ENCODE peak calls at places on chromosomes 12 and 14, in six cellular contexts. L, J, S, Y, M and N are unnamed samples.

GRCh38 chr14:75720828-75721227 is 59.8 kb downstream of the TTLL5 start:
- DNase-seq in J (peak; percentile 91), L (no peak), M (no peak), Y (no peak), S (peak; percentile 84), N (peak; percentile 90)

GRCh38 chr14:45177081-45177480 is 41.4 kb downstream of the FANCM start:
- DNase-seq in L (no peak), J (peak; percentile 95), M (no peak), S (no peak), Y (no peak), N (no peak)

GRCh38 chr12:64385468-64385867 is 5.1 kb downstream of the C12orf56 start:
- DNase-seq in J (no peak), L (no peak), M (no peak), S (no peak), Y (no peak), N (no peak)

GRCh38 chr12:168763-169525 is 45.0 kb downstream of the SLC6A12 start:
- DNase-seq in L (no peak), Y (no peak), J (peak; percentile 47), M (peak; percentile 82), S (no peak), N (no peak)

GRCh38 chr12:69900720-69901131 is 75.7 kb downstream of the MYRFL start:
- DNase-seq in J (peak; percentile 81), M (peak; percentile 93), L (peak; percentile 81), S (peak; percentile 84), Y (peak; percentile 70), N (peak; percentile 55)

GRCh38 chr12:29157486-29157946 is 8.4 kb downstream of the FAR2 start:
- DNase-seq in L (no peak), S (no peak), Y (no peak), M (no peak), J (peak; percentile 43), N (no peak)

GRCh38 chr12:80946591-80946990 is 8.9 kb upstream of the LIN7A start:
- DNase-seq in L (no peak), Y (no peak), S (no peak), M (no peak), J (peak; percentile 26), N (no peak)

GRCh38 chr14:88420187-88420586 is 34.7 kb downstream of the SPATA7 start:
- DNase-seq in J (no peak), Y (no peak), S (no peak), M (no peak), L (no peak), N (no peak)

GRCh38 chr14:64708148-64709004 is 4.2 kb downstream of the PLEKHG3 start:
- DNase-seq in J (peak; percentile 29), L (no peak), Y (no peak), M (peak; percentile 97), S (peak; percentile 75), N (peak; percentile 77)

GRCh38 chr12:42590324-42590934 is 883 bp upstream of the PRICKLE1 start:
- DNase-seq in J (peak; percentile 37), S (peak; percentile 50), Y (peak; percentile 50), M (peak; percentile 79), L (no peak), N (peak; percentile 61)

GRCh38 chr14:79596531-79596930 is 614.8 kb downstream of the DIO2 start:
- DNase-seq in Y (no peak), S (no peak), J (peak; percentile 83), L (no peak), M (no peak), N (no peak)

GRCh38 chr12:69897744-69898143 is 72.7 kb downstream of the MYRFL start:
- DNase-seq in L (no peak), M (peak; percentile 81), Y (no peak), J (peak; percentile 83), S (peak; percentile 20), N (peak; percentile 67)

GRCh38 chr14:23129759-23130316 is 10.8 kb upstream of the CEBPE start:
- DNase-seq in L (no peak), J (no peak), Y (no peak), M (no peak), S (no peak), N (no peak)

GRCh38 chr12:86666311-86666710 is 410.1 kb upstream of the MGAT4C start:
- DNase-seq in M (no peak), J (peak; percentile 3), Y (no peak), L (no peak), S (no peak), N (no peak)

GRCh38 chr12:5047094-5047493 is 3.4 kb downstream of the KCNA5 start:
- DNase-seq in S (no peak), J (no peak), L (no peak), M (peak; percentile 76), Y (peak; percentile 40), N (peak; percentile 90)

GRCh38 chr12:103768467-103769123 is 72.4 kb downstream of the NT5DC3 start:
- DNase-seq in M (peak; percentile 70), L (no peak), J (no peak), S (no peak), Y (peak; percentile 33), N (no peak)

GRCh38 chr12:110794623-110795280 is 52.0 kb upstream of the CCDC63 start:
- DNase-seq in L (peak; percentile 44), M (no peak), S (peak; percentile 20), Y (no peak), J (peak; percentile 59), N (peak; percentile 70)

GRCh38 chr12:113136128-113136989 is 798 bp upstream of the RASAL1 start:
- DNase-seq in L (peak; percentile 51), Y (no peak), J (peak; percentile 30), S (peak; percentile 43), M (peak; percentile 88), N (no peak)

GRCh38 chr12:89994901-89995300 is 286.3 kb upstream of the ATP2B1 start:
- DNase-seq in J (no peak), L (no peak), Y (no peak), M (no peak), S (no peak), N (no peak)

GRCh38 chr14:99592394-99592793 is 11.6 kb downstream of the CCDC85C start:
- DNase-seq in J (no peak), M (no peak), S (no peak), Y (no peak), L (no peak), N (peak; percentile 12)
- H3K27ac ChIP-seq in J (no peak overlapping the region), M (no peak overlapping the region), S (peak overlapping the region; percentile 36), Y (no peak overlapping the region), L (no peak overlapping the region), N (peak overlapping the region; percentile 37)

GRCh38 chr14:20194101-20194500 is 3.4 kb downstream of the OR11G2 start:
- DNase-seq in M (no peak), S (no peak), J (no peak), L (no peak), Y (no peak), N (no peak)

GRCh38 chr14:20191396-20191795 is 700 bp downstream of the OR11G2 start:
- DNase-seq in L (no peak), J (no peak), M (no peak), Y (no peak), S (no peak), N (no peak)

GRCh38 chr14:20195911-20196310 is 5.2 kb downstream of the OR11G2 start:
- DNase-seq in Y (no peak), J (no peak), M (no peak), S (no peak), L (peak; percentile 39), N (no peak)

DNA sequence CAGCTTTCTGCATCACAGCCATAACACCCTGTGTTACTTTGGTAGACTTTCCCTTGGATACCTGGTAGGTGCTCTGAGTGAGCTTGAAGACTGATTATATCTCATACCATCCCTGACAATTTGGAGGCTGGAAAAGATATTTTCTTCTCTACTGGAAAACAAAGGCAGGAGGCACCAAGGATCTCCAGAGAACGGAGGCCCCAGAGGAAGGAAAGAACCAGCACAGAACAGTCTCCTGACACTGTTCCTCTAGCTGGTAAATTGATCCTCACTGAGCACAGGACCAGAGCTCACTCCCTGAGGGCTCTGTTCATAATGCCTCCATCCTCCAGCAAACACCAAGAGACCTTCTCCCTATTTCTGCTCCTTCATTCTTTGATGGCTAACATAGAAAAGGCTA is at the start of gene OR11G2:
- DNase-seq in M (no peak), S (no peak), Y (no peak), L (no peak), J (no peak), N (no peak)
- H3K9me3 ChIP-seq in M (peaks cover 90% of the 10 kb centered on the region), S (no peaks in the 10 kb centered on the region), Y (no peaks in the 10 kb centered on the region), L (no peaks in the 10 kb centered on the region), J (peaks cover 2% of the 10 kb centered on the region), N (no peaks in the 10 kb centered on the region)

GRCh38 chr14:24171422-24172260 is at the start of gene REC8:
- DNase-seq in M (peak; percentile 100), Y (peak; percentile 99), J (peak; percentile 98), L (no peak), S (peak; percentile 65), N (peak; percentile 92)

GRCh38 chr14:24172871-24173281 is 996 bp downstream of the REC8 start:
- DNase-seq in J (no peak), M (no peak), L (no peak), Y (no peak), S (no peak), N (peak; percentile 16)

GRCh38 chr14:24167527-24168114 is 4.3 kb upstream of the REC8 start:
- DNase-seq in Y (no peak), M (no peak), J (no peak), S (no peak), L (no peak), N (no peak)

GRCh38 chr14:24176599-24176998 is 4.7 kb downstream of the REC8 start:
- DNase-seq in M (no peak), J (no peak), S (no peak), L (no peak), Y (no peak), N (no peak)

GRCh38 chr14:24172261-24172860 is 481 bp downstream of the REC8 start:
- DNase-seq in J (no peak), L (no peak), Y (peak; percentile 49), S (no peak), M (peak; percentile 66), N (no peak)
- H3K4me3 ChIP-seq in J (peak overlapping the region; percentile 21), L (no peak overlapping the region), Y (peak overlapping the region; percentile 75), S (no peak overlapping the region), M (peak overlapping the region; percentile 85), N (no peak overlapping the region)

GRCh38 chr14:85531594-85532391 is 1.8 kb downstream of the FLRT2 start:
- DNase-seq in J (peak; percentile 90), M (peak; percentile 72), Y (peak; percentile 70), S (peak; percentile 72), L (no peak), N (peak; percentile 79)

GRCh38 chr14:85531141-85531593 is 1.2 kb downstream of the FLRT2 start:
- DNase-seq in J (peak; percentile 89), S (peak; percentile 72), L (no peak), Y (peak; percentile 62), M (peak; percentile 90), N (peak; percentile 74)

GRCh38 chr14:85532981-85533820 is 3.3 kb downstream of the FLRT2 start:
- DNase-seq in Y (peak; percentile 66), M (peak; percentile 94), L (no peak), J (peak; percentile 94), S (peak; percentile 71), N (peak; percentile 79)

GRCh38 chr14:85533821-85534271 is 3.9 kb downstream of the FLRT2 start:
- DNase-seq in S (peak; percentile 26), J (peak; percentile 36), L (no peak), Y (peak; percentile 30), M (peak; percentile 83), N (peak; percentile 64)

DNA sequence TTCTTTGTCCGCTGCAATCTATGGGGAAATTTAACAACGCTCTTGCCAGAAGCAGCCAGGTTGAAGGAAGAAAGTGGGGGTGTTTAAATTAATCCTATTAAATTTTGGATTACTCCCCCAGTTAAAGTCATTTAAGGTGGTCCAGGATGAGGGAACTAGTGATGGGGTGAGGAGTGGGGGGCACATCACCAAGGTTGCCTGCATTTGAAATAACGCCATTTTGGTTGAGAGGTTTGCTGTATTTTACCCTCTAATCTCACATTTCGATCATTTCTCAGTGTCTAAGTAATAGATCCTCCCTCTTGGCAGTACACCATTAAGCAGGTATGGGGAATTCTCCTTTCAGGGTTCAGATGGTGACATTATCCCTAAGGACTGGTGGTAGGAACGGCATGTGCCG is 2.6 kb downstream of the FLRT2 start:
- DNase-seq in J (no peak), Y (no peak), M (peak; percentile 43), S (no peak), L (no peak), N (no peak)
- H3K27ac ChIP-seq in J (no peak overlapping the region), Y (no peak overlapping the region), M (no peak overlapping the region), S (peak overlapping the region; percentile 90), L (no peak overlapping the region), N (no peak overlapping the region)